ENCODE peak calls at places on chromosomes 16 and 17, in six cellular contexts. Q, U, N, D, C and P are unnamed samples.

GRCh38 chr17:81094744-81095607 is 60.0 kb downstream of the BAIAP2 start:
- DNase-seq in Q (peak), U (peak), N (peak), D (peak), C (peak), P (peak)

GRCh38 chr16:19210968-19211367 is 42.9 kb downstream of the SYT17 start:
- DNase-seq in Q (no peak), U (no peak), N (no peak), D (no peak), C (no peak), P (no peak)

GRCh38 chr17:50076591-50077235 is 18.4 kb upstream of the PDK2 start:
- DNase-seq in Q (no peak), U (no peak), N (no peak), D (no peak), C (no peak), P (no peak)

GRCh38 chr17:37182786-37183185 is 193.0 kb upstream of the C17orf78 start:
- DNase-seq in Q (no peak), U (no peak), N (peak), D (no peak), C (peak), P (no peak)

GRCh38 chr17:31226373-31226772 is 70.7 kb downstream of the OMG start:
- DNase-seq in Q (no peak), U (no peak), N (no peak), D (no peak), C (no peak), P (no peak)

GRCh38 chr17:32914181-32914580 is 13.8 kb upstream of the TMEM98 start:
- DNase-seq in Q (no peak), U (no peak), N (no peak), D (no peak), C (no peak), P (no peak)

GRCh38 chr17:64615025-64615677 is 47.0 kb downstream of the SMURF2 start:
- DNase-seq in Q (no peak), U (no peak), N (peak), D (no peak), C (peak), P (no peak)

GRCh38 chr16:10968509-10968908 is 24.1 kb downstream of the CLEC16A start:
- DNase-seq in Q (no peak), U (no peak), N (no peak), D (no peak), C (no peak), P (no peak)

GRCh38 chr16:69057400-69058378 is 47.8 kb upstream of the HAS3 start:
- DNase-seq in Q (peak), U (no peak), N (peak), D (peak), C (peak), P (no peak)

GRCh38 chr17:9284884-9285283 is 263.6 kb downstream of the NTN1 start:
- DNase-seq in Q (no peak), U (no peak), N (no peak), D (peak), C (peak), P (no peak)

GRCh38 chr16:72915331-72915730 is 132.6 kb downstream of the ZFHX3 start:
- DNase-seq in Q (no peak), U (no peak), N (no peak), D (no peak), C (no peak), P (no peak)

GRCh38 chr16:15041260-15042011 is 14.4 kb downstream of the NTAN1 start:
- DNase-seq in Q (no peak), U (peak), N (peak), D (peak), C (peak), P (peak)

GRCh38 chr16:9260665-9261064 is 169.2 kb downstream of the HAPSTR1 start:
- DNase-seq in Q (no peak), U (no peak), N (no peak), D (no peak), C (no peak), P (no peak)

GRCh38 chr16:79839851-79840321 is 239.3 kb upstream of the MAF start:
- DNase-seq in Q (no peak), U (no peak), N (no peak), D (no peak), C (no peak), P (no peak)

GRCh38 chr17:44972953-44973352 is 4.8 kb upstream of the C1QL1 start:
- DNase-seq in Q (no peak), U (no peak), N (peak), D (no peak), C (peak), P (no peak)

GRCh38 chr17:30236807-30237206 is 1.3 kb upstream of the SLC6A4 start:
- DNase-seq in Q (peak), U (no peak), N (peak), D (no peak), C (peak), P (peak)

GRCh38 chr17:49016775-49017463 is 19.7 kb downstream of the IGF2BP1 start:
- DNase-seq in Q (peak), U (peak), N (peak), D (peak), C (peak), P (no peak)

GRCh38 chr17:48751733-48752398 is 23.3 kb upstream of the HOXB13 start:
- DNase-seq in Q (no peak), U (no peak), N (no peak), D (no peak), C (no peak), P (no peak)

GRCh38 chr17:27155866-27156265 is 138.0 kb upstream of the WSB1 start:
- DNase-seq in Q (no peak), U (peak), N (no peak), D (no peak), C (no peak), P (peak)

GRCh38 chr17:65936013-65936412 is 255.9 kb downstream of the CEP112 start:
- DNase-seq in Q (no peak), U (no peak), N (peak), D (no peak), C (peak), P (no peak)

GRCh38 chr17:65942592-65942991 is 249.3 kb downstream of the CEP112 start:
- DNase-seq in Q (no peak), U (no peak), N (peak), D (no peak), C (no peak), P (no peak)

GRCh38 chr17:65941500-65941899 is 250.4 kb downstream of the CEP112 start:
- DNase-seq in Q (no peak), U (no peak), N (peak), D (no peak), C (peak), P (no peak)
- TF ChIP-seq CTCF in Q (no peak), U (no peak), N (peak), D (no peak), C (peak), P (no peak)

GRCh38 chr16:13863075-13863765 is 56.7 kb upstream of the ERCC4 start:
- DNase-seq in Q (no peak), U (no peak), N (no peak), D (no peak), C (no peak), P (no peak)

GRCh38 chr16:13864689-13865088 is 55.3 kb upstream of the ERCC4 start:
- DNase-seq in Q (no peak), U (no peak), N (no peak), D (no peak), C (no peak), P (no peak)

DNA sequence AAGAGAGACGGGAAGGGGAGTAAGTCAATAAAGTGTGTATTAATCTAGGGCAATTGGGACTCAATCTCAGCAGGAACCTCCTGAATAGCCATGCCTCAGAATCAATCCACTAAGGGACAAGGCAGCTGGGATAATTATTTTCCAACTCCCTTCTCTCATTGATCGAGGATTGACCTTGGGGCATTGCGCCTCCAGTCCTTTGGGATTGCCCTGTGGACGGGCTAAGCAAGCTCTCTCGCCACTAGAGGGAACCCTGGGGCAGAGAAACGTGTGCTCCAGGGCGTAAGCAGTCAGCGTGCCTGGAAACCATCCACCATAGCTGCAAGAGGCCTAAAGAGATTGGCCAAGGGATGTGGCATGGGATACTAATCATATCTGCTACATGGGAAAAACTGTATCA is 53.9 kb upstream of the ERCC4 start:
- DNase-seq in Q (peak), U (peak), N (peak), D (peak), C (peak), P (no peak)
- TF ChIP-seq CTCF in Q (peak), U (peak), N (peak), D (peak), C (peak), P (peak)

GRCh38 chr17:17313350-17313991 is 10.3 kb downstream of the NT5M start:
- DNase-seq in Q (peak), U (peak), N (peak), D (no peak), C (no peak), P (peak)
- TF ChIP-seq CTCF in Q (peak), U (peak), N (peak), D (peak), C (peak), P (peak)

GRCh38 chr16:58515125-58515870 is at the start of gene SETD6:
- DNase-seq in Q (peak), U (peak), N (peak), D (peak), C (peak), P (peak)
- TF ChIP-seq CTCF in Q (no peak), U (no peak), N (peak), D (peak), C (no peak), P (peak)

DNA sequence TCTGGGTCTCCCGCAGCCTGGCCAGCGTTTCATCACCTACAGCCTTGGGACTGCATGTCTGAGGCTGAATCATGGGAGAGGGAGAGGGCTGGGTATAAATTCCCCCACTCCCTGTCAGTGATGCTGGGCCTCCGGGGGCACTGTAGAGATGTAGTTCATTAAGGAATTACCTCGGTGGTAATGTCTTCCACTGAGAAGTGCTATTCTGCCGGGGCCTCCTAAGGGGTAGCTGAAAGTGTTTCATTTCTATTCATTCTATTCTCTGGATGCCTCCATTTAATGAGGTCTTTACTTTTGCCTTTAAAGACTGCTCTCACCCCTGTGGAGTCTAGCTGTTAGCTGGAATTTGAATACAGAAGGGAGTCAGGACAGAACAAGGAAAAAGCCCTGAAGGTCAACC is 116.4 kb upstream of the HS3ST4 start:
- DNase-seq in Q (no peak), U (no peak), N (no peak), D (no peak), C (no peak), P (no peak)
- TF ChIP-seq CTCF in Q (no peak), U (no peak), N (no peak), D (no peak), C (no peak), P (no peak)

GRCh38 chr17:4516740-4517139 is 18.1 kb downstream of the SPNS2 start:
- DNase-seq in Q (no peak), U (no peak), N (peak), D (no peak), C (no peak), P (no peak)
- TF ChIP-seq CTCF in Q (no peak), U (no peak), N (no peak), D (no peak), C (no peak), P (no peak)

GRCh38 chr17:1573932-1574696 is 11.5 kb upstream of the PITPNA start:
- DNase-seq in Q (peak), U (peak), N (peak), D (peak), C (peak), P (peak)

GRCh38 chr17:1576500-1576899 is 13.9 kb upstream of the PITPNA start:
- DNase-seq in Q (no peak), U (no peak), N (no peak), D (no peak), C (no peak), P (no peak)

GRCh38 chr17:1577186-1577585 is 14.6 kb upstream of the PITPNA start:
- DNase-seq in Q (no peak), U (peak), N (peak), D (peak), C (peak), P (peak)

GRCh38 chr17:1577657-1578428 is 15.3 kb upstream of the PITPNA start:
- DNase-seq in Q (no peak), U (no peak), N (no peak), D (no peak), C (no peak), P (no peak)

DNA sequence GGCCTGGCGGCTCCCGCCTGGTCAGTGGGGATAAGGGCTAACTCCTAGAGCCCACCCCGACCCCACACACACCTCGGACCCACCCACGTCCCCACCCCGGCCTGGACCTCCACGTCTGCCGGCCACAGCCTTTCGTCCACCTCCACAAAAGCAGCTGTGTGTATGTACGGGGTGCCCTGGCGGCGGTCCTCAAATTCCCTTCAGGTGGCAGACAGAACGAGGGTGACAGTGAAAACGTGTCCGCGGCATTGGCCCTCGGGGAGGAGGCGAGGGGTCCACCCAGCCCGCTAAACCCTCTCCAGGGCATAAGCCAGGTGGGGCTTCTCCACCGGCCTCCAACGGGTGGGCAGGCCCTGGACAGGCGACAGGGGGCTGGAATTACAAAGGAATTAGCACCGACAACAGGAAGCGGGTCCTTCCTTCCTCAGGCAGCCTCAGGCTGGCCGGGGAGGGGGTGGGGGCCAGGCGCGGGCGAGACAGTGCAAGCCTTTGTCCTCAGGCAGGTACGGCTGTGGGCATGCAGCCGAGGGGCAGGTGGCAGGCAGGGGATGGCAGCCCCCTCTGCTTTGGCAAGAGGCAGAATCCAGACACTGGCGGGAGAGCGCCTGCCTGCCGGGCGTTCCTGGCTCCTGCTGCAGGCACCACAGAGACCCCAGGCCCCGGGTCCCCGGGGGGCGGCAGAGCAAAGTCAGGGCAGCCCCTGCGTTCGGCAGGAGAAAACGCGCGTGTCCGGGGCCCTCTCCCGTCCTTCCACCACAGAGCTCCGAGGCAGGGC is 12.3 kb upstream of the PITPNA start:
- DNase-seq in Q (no peak), U (no peak), N (no peak), D (no peak), C (no peak), P (no peak)
- TF ChIP-seq CTCF in Q (no peak), U (no peak), N (no peak), D (no peak), C (no peak), P (no peak)

DNA sequence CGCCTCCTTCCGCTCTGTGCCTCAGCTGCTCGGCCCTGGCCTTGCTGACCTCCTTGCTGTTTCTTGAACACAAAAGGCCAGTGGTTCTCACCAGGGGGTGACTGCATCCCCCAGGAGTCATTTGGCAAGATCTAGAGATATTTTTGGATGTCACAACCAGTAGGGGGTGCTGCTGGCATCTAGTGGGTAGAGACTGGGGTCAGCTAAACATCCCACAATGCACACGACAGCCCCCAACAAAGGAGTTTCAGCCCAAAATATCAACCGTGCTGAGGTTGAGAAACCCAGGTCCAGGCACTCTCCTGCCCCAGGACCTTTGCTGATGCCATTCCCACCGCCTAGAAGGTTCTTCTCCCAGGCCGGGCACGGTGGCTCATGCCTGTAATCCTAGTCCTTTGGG is 39.7 kb downstream of the ABCC6 start:
- DNase-seq in Q (no peak), U (no peak), N (no peak), D (no peak), C (no peak), P (no peak)
- TF ChIP-seq CTCF in Q (peak), U (no peak), N (peak), D (no peak), C (peak), P (no peak)

DNA sequence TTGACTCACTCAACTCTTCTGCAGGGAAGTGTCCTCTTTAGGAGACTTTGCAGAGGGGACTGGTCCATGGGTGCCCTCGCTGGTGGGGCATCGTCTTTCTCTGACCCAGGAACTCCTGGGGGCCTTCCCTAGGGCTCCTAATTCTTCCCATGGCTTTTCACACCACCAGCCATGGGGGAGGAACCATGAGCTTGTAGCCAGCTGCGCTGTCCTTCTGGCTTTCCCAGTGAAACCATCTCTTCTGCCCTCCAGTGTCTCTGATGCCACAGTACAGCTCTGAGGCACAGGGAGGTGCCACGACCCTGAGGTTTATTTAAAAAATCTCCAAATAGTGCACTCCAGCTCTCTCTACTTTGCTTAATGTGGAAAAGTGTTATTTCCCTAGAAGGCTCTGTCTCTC is 78.6 kb downstream of the SDR42E1 start:
- DNase-seq in Q (no peak), U (peak), N (no peak), D (no peak), C (no peak), P (no peak)
- TF ChIP-seq CTCF in Q (no peak), U (no peak), N (no peak), D (no peak), C (peak), P (no peak)

DNA sequence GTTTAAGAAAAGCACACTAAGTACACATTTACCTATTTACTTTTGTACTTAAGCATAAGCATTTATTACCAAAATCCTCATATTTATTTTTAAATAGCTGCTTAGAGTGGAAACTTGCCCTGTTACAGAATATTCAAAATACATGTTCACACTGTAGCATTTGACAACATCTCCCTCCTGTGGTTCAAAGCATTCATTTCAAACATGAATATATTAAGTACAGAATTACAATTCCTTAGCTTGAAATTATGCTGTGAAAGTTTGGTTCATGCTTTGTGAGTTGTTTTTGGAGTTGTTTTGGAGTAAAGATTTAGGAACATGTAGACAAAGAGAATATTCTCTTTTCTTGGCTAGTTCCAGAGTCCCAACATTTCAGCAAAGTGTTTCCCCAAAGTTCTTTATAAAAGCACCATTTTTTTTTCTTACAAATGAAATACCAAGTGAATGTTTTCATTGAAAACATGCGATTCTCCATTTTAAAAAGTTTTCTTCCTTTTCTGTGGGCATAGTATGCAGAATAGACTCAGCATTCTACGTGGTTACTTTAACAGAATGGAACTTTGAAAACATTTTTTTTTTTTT is 33.2 kb downstream of the TUBD1 start:
- DNase-seq in Q (no peak), U (no peak), N (peak), D (no peak), C (peak), P (no peak)
- TF ChIP-seq CTCF in Q (peak), U (peak), N (peak), D (peak), C (peak), P (peak)